ENCODE peak calls at places on chromosomes 6 and 20, in four cellular contexts. Q, R, I and A are unnamed samples.

GRCh38 chr6:42302441-42302840 is 84.8 kb upstream of the MRPS10 start:
- DNase-seq in I (no peak), R (no peak), Q (no peak), A (no peak)

GRCh38 chr6:84554069-84554468 is 210.3 kb downstream of the TBX18 start:
- DNase-seq in R (no peak), I (no peak), Q (peak), A (no peak)

GRCh38 chr20:63529861-63530787 is 7.1 kb downstream of the PTK6 start:
- DNase-seq in R (peak), Q (no peak), I (no peak), A (no peak)

GRCh38 chr6:31814677-31815024 is 432 bp downstream of the HSPA1L start:
- DNase-seq in Q (peak), I (peak), R (peak), A (no peak)

GRCh38 chr6:108744244-108744972 is 103.8 kb upstream of the ARMC2 start:
- DNase-seq in Q (no peak), R (no peak), I (no peak), A (no peak)

GRCh38 chr6:124076336-124077048 is 272.8 kb downstream of the NKAIN2 start:
- DNase-seq in I (no peak), R (no peak), Q (no peak), A (no peak)

GRCh38 chr20:61797200-61797599 is 268.5 kb downstream of the TAF4 start:
- DNase-seq in Q (no peak), I (no peak), R (no peak), A (no peak)

GRCh38 chr20:63626424-63627128 is at the start of gene GMEB2:
- DNase-seq in R (peak), Q (no peak), I (peak), A (peak)

GRCh38 chr6:18613511-18613910 is 226.4 kb downstream of the RNF144B start:
- DNase-seq in Q (no peak), I (no peak), R (no peak), A (peak)

GRCh38 chr6:31513456-31514165 is 15.2 kb upstream of the MCCD1 start:
- DNase-seq in I (no peak), R (no peak), Q (no peak), A (no peak)

GRCh38 chr6:43949451-43950110 is 177.7 kb downstream of the MRPL14 start:
- DNase-seq in Q (no peak), I (no peak), R (no peak), A (no peak)

GRCh38 chr6:150685860-150686259 is 86.2 kb downstream of the PLEKHG1 start:
- DNase-seq in I (no peak), R (peak), Q (no peak), A (peak)

GRCh38 chr6:162108041-162108440 is 619.5 kb downstream of the PRKN start:
- DNase-seq in I (no peak), R (no peak), Q (no peak), A (no peak)

GRCh38 chr6:36677059-36677749 is 1.3 kb upstream of the CDKN1A start:
- DNase-seq in R (no peak), Q (no peak), I (no peak), A (peak)

GRCh38 chr6:122947355-122947754 is 48.7 kb upstream of the CLVS2 start:
- DNase-seq in R (no peak), I (no peak), Q (no peak), A (peak)

GRCh38 chr6:8337147-8337546 is 98.2 kb downstream of the SLC35B3 start:
- DNase-seq in I (no peak), Q (no peak), R (no peak), A (no peak)

GRCh38 chr6:129317931-129318820 is 391.8 kb downstream of the ARHGAP18 start:
- DNase-seq in I (no peak), R (no peak), Q (no peak), A (no peak)

GRCh38 chr6:85344996-85345395 is 104.9 kb upstream of the NT5E start:
- DNase-seq in R (no peak), I (no peak), Q (no peak), A (no peak)

GRCh38 chr20:59864726-59865125 is 68.7 kb downstream of the SYCP2 start:
- DNase-seq in I (no peak), Q (no peak), R (no peak), A (no peak)

GRCh38 chr6:138450445-138450844 is 46.4 kb downstream of the HEBP2 start:
- DNase-seq in Q (no peak), I (no peak), R (no peak), A (no peak)

GRCh38 chr6:165231581-165232276 is 77.7 kb downstream of the C6orf118 start:
- DNase-seq in R (peak), Q (no peak), I (no peak), A (peak)

GRCh38 chr6:111559193-111560097 is 46.2 kb downstream of the TRAF3IP2 start:
- DNase-seq in I (no peak), Q (peak), R (peak), A (no peak)

GRCh38 chr6:15280023-15280422 is 34.2 kb downstream of the JARID2 start:
- DNase-seq in I (no peak), Q (no peak), R (no peak), A (no peak)

GRCh38 chr6:35370124-35370741 is 27.9 kb downstream of the PPARD start:
- DNase-seq in R (peak), Q (peak), I (peak), A (no peak)

GRCh38 chr6:603265-603664 is 53.6 kb downstream of the HUS1B start:
- DNase-seq in I (no peak), R (no peak), Q (no peak), A (no peak)

GRCh38 chr6:74091133-74091793 is 395.3 kb downstream of the CD109 start:
- DNase-seq in I (peak), R (no peak), Q (no peak), A (no peak)

GRCh38 chr6:158158123-158158522 is 9.9 kb downstream of the SERAC1 start:
- DNase-seq in R (no peak), I (no peak), Q (no peak), A (no peak)

GRCh38 chr6:162493917-162494316 is 233.6 kb downstream of the PRKN start:
- DNase-seq in R (no peak), I (no peak), Q (no peak), A (no peak)

GRCh38 chr20:59938696-59939051 is 1.4 kb downstream of the PPP1R3D start:
- DNase-seq in R (no peak), Q (no peak), I (peak), A (no peak)

GRCh38 chr20:4158466-4159050 is 143.2 kb upstream of the RNF24 start:
- DNase-seq in Q (no peak), I (no peak), R (no peak), A (no peak)